ENCODE peak calls at places on chromosomes 7 and 10, in seven cellular contexts. D is PC-9, E is kidney, M is esophagus squamous epithelium, X is ovary, T is pancreas, K is tibial artery. N is an unnamed sample. For H3K4me1, the result is how much of the 10 kb centered on the place peaks cover.

GRCh38 chr7:127708201-127708600 is 56.2 kb downstream of the SND1 start:
- DNase-seq in D (no peak), E (no peak), M (no peak), X (no peak), T (no peak), K (no peak), N (no peak)

GRCh38 chr7:51026341-51026740 is 243.6 kb upstream of the GRB10 start:
- DNase-seq in D (no peak), E (no peak), M (no peak), X (no peak), T (no peak), K (no peak), N (no peak)

GRCh38 chr10:71600856-71601255 is 118.7 kb downstream of the C10orf105 start:
- DNase-seq in D (no peak), E (no peak), M (no peak), X (no peak), T (no peak), K (peak), N (no peak)

GRCh38 chr10:3010819-3011422 is 56.4 kb upstream of the PFKP start:
- DNase-seq in D (no peak), E (no peak), M (no peak), X (no peak), T (peak), K (no peak), N (no peak)

GRCh38 chr7:98727146-98727709 is 110.1 kb downstream of the NPTX2 start:
- DNase-seq in D (no peak), E (no peak), M (no peak), X (no peak), T (no peak), K (no peak), N (no peak)

GRCh38 chr7:66181329-66181728 is 23.8 kb upstream of the TPST1 start:
- DNase-seq in D (no peak), E (no peak), M (no peak), X (no peak), T (no peak), K (no peak), N (no peak)

GRCh38 chr7:119935418-119936025 is 337.5 kb upstream of the KCND2 start:
- DNase-seq in D (no peak), E (no peak), M (no peak), X (no peak), T (no peak), K (no peak), N (no peak)

GRCh38 chr7:112080441-112080840 is 125.8 kb downstream of the DOCK4 start:
- DNase-seq in D (peak), E (no peak), M (no peak), X (no peak), T (no peak), K (peak), N (no peak)

GRCh38 chr10:119663866-119664698 is 12.9 kb downstream of the BAG3 start:
- DNase-seq in D (no peak), E (no peak), M (no peak), X (no peak), T (no peak), K (no peak), N (no peak)

GRCh38 chr7:65397730-65398142 is 24.1 kb downstream of the ZNF92 start:
- DNase-seq in D (no peak), E (no peak), M (no peak), X (no peak), T (no peak), K (no peak), N (no peak)

GRCh38 chr10:99532687-99533495 is at the start of gene NKX2-3:
- DNase-seq in D (no peak), E (no peak), M (no peak), X (no peak), T (peak), K (peak), N (no peak)

GRCh38 chr7:101743241-101743994 is 74.0 kb upstream of the CUX1 start:
- DNase-seq in D (peak), E (no peak), M (no peak), X (peak), T (peak), K (peak), N (no peak)

GRCh38 chr7:55571534-55572377 is 546 bp downstream of the VOPP1 start:
- DNase-seq in D (peak), E (peak), M (no peak), X (peak), T (peak), K (peak), N (no peak)

GRCh38 chr7:139108256-139109187 is 998 bp downstream of the ZC3HAV1 start:
- DNase-seq in D (peak), E (peak), M (no peak), X (peak), T (no peak), K (peak), N (no peak)

GRCh38 chr7:19709249-19709578 is 377 bp upstream of the POLR1F start:
- DNase-seq in D (no peak), E (no peak), M (no peak), X (no peak), T (no peak), K (no peak), N (no peak)

GRCh38 chr7:73901823-73902597 is 41.1 kb downstream of the TMEM270 start:
- DNase-seq in D (no peak), E (peak), M (no peak), X (no peak), T (no peak), K (peak), N (peak)

GRCh38 chr10:88392222-88392621 is 190.9 kb downstream of the RNLS start:
- DNase-seq in D (no peak), E (no peak), M (no peak), X (no peak), T (no peak), K (no peak), N (no peak)

GRCh38 chr10:133143200-133143533 is 16.9 kb upstream of the KNDC1 start:
- DNase-seq in D (no peak), E (no peak), M (no peak), X (no peak), T (no peak), K (peak), N (no peak)

GRCh38 chr7:121676168-121676567 is 196.8 kb upstream of the PTPRZ1 start:
- DNase-seq in D (no peak), E (no peak), M (no peak), X (no peak), T (no peak), K (no peak), N (no peak)

GRCh38 chr7:110204527-110204926 is 886.4 kb upstream of the LRRN3 start:
- DNase-seq in D (no peak), E (no peak), M (no peak), X (no peak), T (no peak), K (no peak), N (no peak)

GRCh38 chr10:96606216-96606615 is 19.4 kb upstream of the TM9SF3 start:
- DNase-seq in D (peak), E (no peak), M (no peak), X (no peak), T (no peak), K (no peak), N (no peak)

GRCh38 chr10:11757452-11757819 is 15.3 kb downstream of the ECHDC3 start:
- DNase-seq in D (no peak), E (no peak), M (no peak), X (peak), T (peak), K (peak), N (peak)

GRCh38 chr7:68529221-68529620 is 1069.1 kb upstream of the AUTS2 start:
- DNase-seq in D (no peak), E (no peak), M (no peak), X (no peak), T (no peak), K (no peak), N (no peak)

GRCh38 chr10:129275886-129276285 is 191.2 kb upstream of the MGMT start:
- DNase-seq in D (no peak), E (no peak), M (no peak), X (no peak), T (no peak), K (no peak), N (no peak)

GRCh38 chr10:47326927-47327330 is 4.7 kb downstream of the GDF2 start:
- DNase-seq in D (no peak), E (peak), M (no peak), X (no peak), T (no peak), K (no peak), N (no peak)

GRCh38 chr10:44280615-44281014 is 104.3 kb downstream of the CXCL12 start:
- DNase-seq in D (no peak), E (no peak), M (no peak), X (no peak), T (no peak), K (peak), N (no peak)

GRCh38 chr10:132893090-132893489 is 49.3 kb downstream of the CFAP46 start:
- DNase-seq in D (no peak), E (no peak), M (no peak), X (no peak), T (no peak), K (peak), N (no peak)

GRCh38 chr7:99126921-99127553 is 16.9 kb downstream of the SMURF1 start:
- DNase-seq in D (peak), E (no peak), M (no peak), X (no peak), T (no peak), K (no peak), N (no peak)

GRCh38 chr10:121484401-121484800 is 113.8 kb downstream of the FGFR2 start:
- DNase-seq in D (no peak), E (no peak), M (no peak), X (no peak), T (no peak), K (no peak), N (no peak)

GRCh38 chr10:47365561-47365960 is 17.4 kb downstream of the RBP3 start:
- DNase-seq in D (no peak), E (peak), M (no peak), X (no peak), T (no peak), K (no peak), N (no peak)

GRCh38 chr7:37993060-37993501 is 72.6 kb downstream of the EPDR1 start:
- DNase-seq in D (no peak), E (no peak), M (no peak), X (no peak), T (no peak), K (no peak), N (no peak)

GRCh38 chr10:113135025-113135424 is 185.0 kb downstream of the TCF7L2 start:
- DNase-seq in D (no peak), E (no peak), M (no peak), X (no peak), T (no peak), K (no peak), N (no peak)

GRCh38 chr7:27103489-27104226 is 1.2 kb upstream of the HOXA2 start:
- DNase-seq in D (no peak), E (no peak), M (no peak), X (no peak), T (no peak), K (no peak), N (no peak)

GRCh38 chr7:35593896-35594295 is 101.0 kb downstream of the HERPUD2 start:
- DNase-seq in D (no peak), E (no peak), M (no peak), X (no peak), T (no peak), K (no peak), N (no peak)

GRCh38 chr10:116274141-116274861 is 1.3 kb upstream of the GFRA1 start:
- DNase-seq in D (no peak), E (peak), M (no peak), X (no peak), T (no peak), K (no peak), N (peak)

GRCh38 chr10:7529638-7530037 is 118.8 kb upstream of the SFMBT2 start:
- DNase-seq in D (no peak), E (peak), M (no peak), X (peak), T (no peak), K (no peak), N (no peak)

GRCh38 chr7:47379629-47380324 is 202.1 kb downstream of the TNS3 start:
- DNase-seq in D (peak), E (peak), M (no peak), X (peak), T (peak), K (peak), N (peak)

DNA sequence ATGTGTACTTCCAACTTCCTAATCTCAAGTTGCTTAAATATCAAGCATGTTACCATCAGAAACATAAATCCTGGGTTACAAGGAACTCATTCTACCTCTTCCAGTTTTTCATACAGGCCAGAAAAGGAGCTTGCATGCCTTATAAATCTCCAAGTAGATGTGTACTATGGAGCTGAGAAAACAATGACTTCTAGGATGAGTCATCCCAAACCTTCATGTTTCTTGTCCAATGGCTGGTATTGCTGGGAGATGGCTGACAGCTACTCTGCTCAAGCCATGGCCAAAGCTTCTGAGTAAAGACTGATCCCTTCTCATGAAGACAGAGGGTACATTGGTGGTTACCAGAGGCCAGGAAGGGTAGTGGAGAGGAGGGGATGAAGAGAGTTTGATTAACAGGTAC is 8.6 kb downstream of the RAPGEF5 start:
- DNase-seq in D (no peak), E (no peak), M (no peak), X (no peak), T (peak), K (no peak), N (no peak)
- H3K4me1 ChIP-seq in D (half or more), E (under half), M (under half), X (under half), T (half or more), K (under half), N (under half)

GRCh38 chr7:589781-590575 is 70.3 kb upstream of the PDGFA start:
- DNase-seq in D (no peak), E (peak), M (no peak), X (no peak), T (no peak), K (no peak), N (peak)

GRCh38 chr7:587769-588168 is 68.1 kb upstream of the PDGFA start:
- DNase-seq in D (no peak), E (peak), M (no peak), X (no peak), T (no peak), K (no peak), N (peak)

GRCh38 chr7:591856-592628 is 72.4 kb upstream of the PDGFA start:
- DNase-seq in D (no peak), E (peak), M (no peak), X (no peak), T (no peak), K (no peak), N (no peak)

GRCh38 chr7:593324-594115 is 73.9 kb upstream of the PDGFA start:
- DNase-seq in D (no peak), E (no peak), M (no peak), X (no peak), T (no peak), K (no peak), N (no peak)

DNA sequence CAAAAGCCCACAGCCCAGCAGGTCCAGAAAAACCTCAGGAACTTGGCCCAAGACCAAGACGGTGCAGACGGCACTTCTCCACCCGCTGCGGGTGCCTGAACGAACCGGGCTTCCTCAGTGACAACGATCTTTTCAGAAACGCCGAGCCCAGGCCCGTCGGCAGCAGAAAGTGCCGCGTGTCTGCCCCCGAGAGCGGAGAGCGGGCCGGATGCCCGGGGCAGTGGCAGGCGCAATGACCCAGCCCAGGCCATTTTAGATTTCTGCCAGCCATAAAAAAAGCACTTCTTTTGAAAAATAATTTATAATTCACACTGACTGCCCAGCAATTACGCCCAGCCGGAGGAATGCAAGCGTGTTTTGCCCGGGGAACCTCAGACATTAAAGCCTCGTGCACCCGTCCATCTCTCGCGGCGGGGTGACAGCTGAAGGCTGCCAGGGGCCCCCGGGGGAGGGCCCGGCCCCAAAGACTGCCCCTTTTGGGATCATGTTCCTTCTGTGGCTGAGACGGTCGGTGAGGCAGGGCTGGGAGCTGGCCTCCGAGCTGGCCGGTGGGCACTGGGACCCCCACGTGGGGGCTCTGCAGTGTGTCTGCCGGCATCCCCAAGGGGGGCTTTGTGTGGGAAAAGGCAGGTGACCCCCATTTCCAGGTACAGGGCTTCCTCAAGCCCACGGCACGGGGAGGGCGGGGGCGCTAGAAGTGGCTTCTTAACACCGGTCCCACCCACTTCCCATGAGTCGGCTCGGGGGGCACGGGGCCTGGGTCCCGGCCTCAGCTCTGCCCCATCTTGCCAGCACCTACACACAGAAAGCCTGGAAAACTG is 71.3 kb upstream of the PDGFA start:
- DNase-seq in D (no peak), E (peak), M (no peak), X (no peak), T (no peak), K (no peak), N (no peak)
- H3K4me3 ChIP-seq in D (no peak), E (no peak), M (no peak), X (no peak), T (no peak), K (peak), N (no peak)

GRCh38 chr7:159042639-159043101 is 102.0 kb downstream of the VIPR2 start:
- DNase-seq in D (no peak), E (no peak), M (no peak), X (no peak), T (no peak), K (peak), N (peak)
- H3K4me1 ChIP-seq in D (under half), E (under half), M (under half), X (under half), T (under half), K (under half), N (under half)

GRCh38 chr7:11612737-11613136 is 219.3 kb downstream of the THSD7A start:
- DNase-seq in D (no peak), E (no peak), M (no peak), X (no peak), T (no peak), K (no peak), N (no peak)
- H3K4me3 ChIP-seq in D (no peak), E (no peak), M (no peak), X (no peak), T (no peak), K (no peak), N (no peak)

DNA sequence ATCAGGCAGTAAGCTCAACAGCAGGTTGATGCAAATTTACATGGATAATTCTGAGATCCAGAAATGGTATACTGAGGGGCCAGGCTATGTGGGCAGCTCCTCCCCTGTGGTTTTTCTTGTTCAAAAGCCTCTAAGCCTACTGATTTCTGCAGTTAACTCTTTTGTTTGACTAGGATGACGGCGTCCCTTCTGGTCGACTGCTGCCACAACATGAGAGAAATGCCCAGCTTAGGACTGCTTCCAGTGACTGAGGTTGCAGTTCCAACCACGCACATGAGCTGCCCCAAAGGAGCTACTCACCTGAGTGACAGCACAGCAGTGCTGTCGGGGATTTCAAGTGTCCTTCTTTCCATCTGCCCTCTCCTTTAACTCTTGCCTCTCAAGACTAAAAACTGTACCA is 973.0 kb upstream of the GHITM start:
- DNase-seq in D (no peak), E (no peak), M (no peak), X (no peak), T (peak), K (no peak), N (no peak)
- H3K4me1 ChIP-seq in D (under half), E (under half), M (under half), X (under half), T (under half), K (under half), N (under half)

DNA sequence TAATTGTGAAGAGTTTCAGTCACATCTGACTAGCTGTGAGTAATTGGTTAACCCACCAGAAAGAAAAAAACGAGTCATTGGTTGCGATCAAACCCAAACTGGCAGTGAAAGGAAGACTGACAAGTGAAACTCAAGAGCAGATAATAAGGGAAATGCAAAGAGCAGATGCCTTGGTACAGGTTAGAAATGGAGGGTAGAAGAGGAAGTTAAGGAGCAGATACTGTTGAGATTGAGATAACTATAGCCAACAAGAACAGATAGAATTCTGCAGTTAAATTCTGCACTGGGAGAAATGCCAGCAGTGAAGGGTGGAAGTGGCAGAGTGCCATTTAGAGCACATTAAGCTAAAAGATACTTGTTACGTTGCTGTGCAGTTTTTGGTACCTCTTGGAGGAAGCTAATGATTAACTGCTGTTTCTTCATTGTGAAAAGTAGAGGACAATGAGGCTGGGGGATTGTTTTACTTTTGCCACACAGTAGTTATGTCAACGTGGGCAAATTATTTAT is 65.8 kb downstream of the CDK13 start:
- DNase-seq in D (no peak), E (no peak), M (no peak), X (peak), T (no peak), K (no peak), N (no peak)
- H3K4me3 ChIP-seq in D (no peak), E (no peak), M (no peak), X (no peak), T (no peak), K (no peak), N (no peak)

GRCh38 chr7:90274161-90274560 is 29.2 kb downstream of the CFAP69 start:
- DNase-seq in D (no peak), E (no peak), M (no peak), X (no peak), T (no peak), K (no peak), N (no peak)
- H3K4me1 ChIP-seq in D (under half), E (under half), M (under half), X (under half), T (under half), K (under half), N (under half)

N was measured in breast epithelium.